ENCODE peak calls at places on chromosomes 12 and 14, in nine cellular contexts. A is stomach, T is HCT116, M is IMR-90, R is heart left ventricle, G is H54, N is ovary, J is NB4, L is body of pancreas. F is an unnamed sample.

GRCh38 chr12:97127061-97127460 is 220.0 kb downstream of the NEDD1 start:
- DNase-seq in A (no peak), T (no peak), R (no peak), L (no peak), G (no peak), J (no peak), N (no peak), M (no peak), F (no peak)

GRCh38 chr14:99729991-99730875 is 46.1 kb downstream of the CYP46A1 start:
- DNase-seq in M (peak; percentile 19), A (peak; percentile 76), J (peak; percentile 43), G (peak; percentile 80), N (peak; percentile 49), L (peak; percentile 71), T (no peak), R (peak; percentile 70), F (peak; percentile 90)

GRCh38 chr12:105864916-105865315 is 273.8 kb downstream of the NUAK1 start:
- DNase-seq in L (no peak), M (no peak), R (no peak), A (no peak), J (no peak), T (no peak), N (no peak), G (no peak), F (no peak)

GRCh38 chr14:59252772-59253500 is 64.5 kb downstream of the DAAM1 start:
- DNase-seq in R (no peak), G (no peak), N (no peak), T (no peak), M (no peak), J (no peak), L (no peak), A (no peak), F (no peak)

GRCh38 chr14:21041676-21042433 is at the start of gene RNASE7:
- DNase-seq in J (no peak), A (no peak), L (no peak), T (no peak), N (no peak), R (no peak), M (peak; percentile 54), G (no peak), F (no peak)

GRCh38 chr14:95250936-95251335 is 68.8 kb downstream of the CLMN start:
- DNase-seq in L (no peak), R (no peak), G (no peak), J (no peak), A (peak; percentile 2), T (no peak), N (no peak), M (no peak), F (no peak)

GRCh38 chr14:24381363-24382102 is 13.5 kb downstream of the NFATC4 start:
- DNase-seq in R (no peak), M (no peak), N (no peak), A (peak; percentile 8), J (no peak), T (no peak), G (no peak), L (no peak), F (no peak)

GRCh38 chr14:59275668-59276067 is 87.2 kb downstream of the DAAM1 start:
- DNase-seq in J (peak; percentile 71), A (no peak), R (no peak), G (no peak), T (peak; percentile 75), M (peak; percentile 93), N (no peak), L (no peak), F (no peak)

GRCh38 chr12:110528277-110528839 is 26.2 kb downstream of the RAD9B start:
- DNase-seq in L (no peak), R (no peak), A (no peak), J (no peak), N (no peak), G (no peak), T (no peak), M (no peak), F (no peak)

GRCh38 chr12:27335364-27336145 is 2.9 kb downstream of the BMAL2 start:
- DNase-seq in M (no peak), R (no peak), A (no peak), J (no peak), T (no peak), N (no peak), L (no peak), G (no peak), F (no peak)

GRCh38 chr12:95733156-95733825 is 57.3 kb downstream of the NTN4 start:
- DNase-seq in L (peak; percentile 14), R (no peak), M (peak; percentile 95), N (no peak), G (peak; percentile 47), T (no peak), J (no peak), A (no peak), F (no peak)

GRCh38 chr12:117853600-117853999 is 115.2 kb downstream of the KSR2 start:
- DNase-seq in M (no peak), G (peak; percentile 38), N (no peak), L (no peak), A (peak; percentile 43), R (no peak), T (no peak), J (no peak), F (no peak)

GRCh38 chr12:71158361-71158882 is 623 bp upstream of the TSPAN8 start:
- DNase-seq in T (no peak), M (no peak), L (no peak), J (no peak), R (no peak), G (no peak), N (no peak), A (no peak), F (no peak)

GRCh38 chr14:23478109-23478698 is 8.7 kb downstream of the NGDN start:
- DNase-seq in L (peak; percentile 74), R (peak; percentile 51), N (peak; percentile 41), M (peak; percentile 74), A (peak; percentile 68), G (peak; percentile 14), J (peak; percentile 70), T (peak; percentile 51), F (no peak)

DNA sequence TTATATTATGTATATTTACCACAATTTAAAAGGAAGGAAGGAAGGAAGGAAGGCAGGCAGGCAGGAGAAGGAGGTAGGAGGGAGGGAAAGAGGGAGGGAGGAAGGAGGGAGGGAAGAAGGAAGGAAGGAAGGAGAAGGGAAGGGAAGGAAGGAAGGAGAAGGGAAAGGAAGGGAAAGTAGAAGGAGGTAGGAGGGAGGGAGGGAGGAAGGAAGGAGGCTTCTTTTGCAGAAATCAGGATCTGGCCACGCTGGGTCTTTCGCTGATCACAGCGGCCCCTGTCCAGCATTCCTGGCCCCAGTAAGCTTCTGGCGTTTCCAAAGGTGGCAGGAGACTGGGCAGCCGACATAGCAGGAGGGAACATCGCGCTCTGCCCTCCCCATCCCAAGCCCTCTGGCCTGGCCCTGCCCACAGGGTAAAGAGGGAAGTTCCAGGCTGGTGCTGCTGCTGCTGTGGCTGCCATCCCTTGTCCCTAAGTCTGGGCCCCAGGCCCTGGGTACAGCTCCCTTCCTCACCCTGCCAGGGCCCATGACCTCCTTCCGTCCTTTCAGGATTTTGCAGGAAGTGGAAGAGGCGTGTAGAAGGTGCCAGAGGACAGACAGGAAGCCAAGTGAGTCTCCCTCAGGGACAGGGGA is 14.5 kb upstream of the NCOR2 start:
- DNase-seq in T (no peak), N (no peak), R (no peak), M (no peak), J (no peak), G (no peak), L (peak; percentile 19), A (no peak), F (no peak)
- TF ChIP-seq POLR2A in T (no peak), N (no peak), R (no peak), M (no peak), J (no peak), G (no peak), L (no peak), A (no peak), F (no peak)

GRCh38 chr14:91317381-91318313 is 73.1 kb upstream of the GPR68 start:
- DNase-seq in A (peak; percentile 83), T (no peak), R (peak; percentile 83), L (peak; percentile 65), G (no peak), M (no peak), J (peak; percentile 93), N (peak; percentile 73), F (no peak)
- TF ChIP-seq POLR2A in A (no peak), T (no peak), R (no peak), L (no peak), G (no peak), M (no peak), J (no peak), N (no peak), F (no peak)

DNA sequence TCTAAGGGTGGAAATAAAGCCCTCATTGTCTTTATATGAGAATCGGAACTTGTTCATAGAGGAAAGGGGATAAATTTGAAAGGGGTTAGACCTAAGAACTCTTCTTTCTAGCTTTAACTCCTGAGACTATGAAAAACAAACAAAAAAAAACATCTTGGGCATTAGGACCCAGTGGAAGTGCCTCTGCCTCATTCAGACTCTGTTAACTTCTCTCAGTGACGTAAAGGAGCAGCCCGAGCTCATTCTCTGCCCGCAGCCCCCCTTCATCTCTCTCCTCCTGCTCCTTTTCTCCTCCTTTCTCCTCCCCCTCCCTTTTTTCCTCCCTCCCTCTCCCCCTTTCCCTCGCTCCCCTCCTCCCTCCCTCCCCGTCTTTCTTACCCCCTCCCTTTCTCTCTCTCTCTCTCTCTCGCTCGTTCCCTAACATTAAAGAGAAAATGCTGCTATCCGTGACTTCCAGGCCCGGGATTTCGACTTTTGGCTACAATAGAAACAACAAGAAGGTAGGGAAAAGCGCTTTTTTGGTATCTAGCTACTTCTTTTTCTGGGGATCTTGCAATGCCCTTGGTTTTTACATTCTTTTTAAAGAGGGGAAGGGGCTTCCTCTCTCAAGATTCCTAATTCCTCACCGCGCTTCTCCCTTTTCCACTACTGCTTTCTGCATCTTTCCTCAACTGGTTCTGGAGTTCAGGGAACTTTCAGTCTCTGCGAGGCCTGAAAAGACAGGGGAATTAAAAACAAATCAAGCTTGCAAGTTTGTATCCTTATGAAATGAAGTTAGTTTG is at the start of gene RBMS2:
- DNase-seq in G (peak; percentile 50), L (peak; percentile 89), M (peak; percentile 94), A (peak; percentile 71), R (peak; percentile 88), J (peak; percentile 70), N (peak; percentile 82), T (peak; percentile 89), F (no peak)
- TF ChIP-seq POLR2A in G (no peak), L (no peak), M (no peak), A (no peak), R (no peak), J (no peak), N (peak; percentile 15), T (no peak), F (no peak)

GRCh38 chr12:48789858-48790326 is 1.0 kb upstream of the ADCY6 start:
- DNase-seq in L (no peak), N (no peak), A (no peak), T (no peak), J (no peak), G (no peak), R (no peak), M (no peak), F (no peak)

GRCh38 chr12:48788522-48788851 is 402 bp downstream of the ADCY6 start:
- DNase-seq in G (no peak), J (no peak), R (no peak), A (no peak), L (no peak), N (no peak), M (no peak), T (no peak), F (no peak)

GRCh38 chr12:48787791-48788521 is 933 bp downstream of the ADCY6 start:
- DNase-seq in A (no peak), T (no peak), J (no peak), R (peak; percentile 48), M (no peak), G (no peak), N (no peak), L (no peak), F (no peak)

GRCh38 chr12:48786591-48787544 is 2.0 kb downstream of the ADCY6 start:
- DNase-seq in G (no peak), J (no peak), M (no peak), A (no peak), N (peak; percentile 55), R (peak; percentile 79), L (no peak), T (no peak), F (no peak)

GRCh38 chr12:48788852-48789775 is at the start of gene ADCY6:
- DNase-seq in A (peak; percentile 87), L (peak; percentile 89), T (peak; percentile 29), G (peak; percentile 84), J (peak; percentile 32), N (peak; percentile 78), R (peak; percentile 92), M (peak; percentile 70), F (no peak)
- TF ChIP-seq POLR2A in A (no peak), L (no peak), T (no peak), G (peak; percentile 20), J (no peak), N (no peak), R (no peak), M (no peak), F (no peak)

F was measured in GM12892.